ENCODE peak calls at places on chromosome 22, in eight cellular contexts. F is A549; H is activated CD4-positive, alpha-beta T cell treated with anti-CD3 and anti-CD28 coated beads, Interleukin-2, amount 50 U/mL, for 24 hours; P is body of pancreas; D is left cardiac atrium; E is HCEC 1CT; N is ELF-1; J is NCI-H1417. V is an unnamed sample.

GRCh38 chr22:24134090-24134846 is 47.0 kb upstream of the SUSD2 start:
- DNase-seq in N (no peak), P (no peak), J (peak), F (no peak), D (no peak), H (peak), E (no peak), V (no peak)

GRCh38 chr22:33565580-33565995 is 354.7 kb downstream of the LARGE1 start:
- DNase-seq in E (no peak), H (no peak), F (no peak), J (no peak), N (no peak), D (peak), P (no peak), V (no peak)

GRCh38 chr22:45090364-45090960 is 73.3 kb upstream of the NUP50 start:
- DNase-seq in E (no peak), P (peak), N (peak), J (peak), F (no peak), H (no peak), D (no peak), V (no peak)

GRCh38 chr22:39493759-39494158 is 8.3 kb upstream of the MIEF1 start:
- DNase-seq in J (no peak), E (peak), N (peak), P (no peak), D (no peak), H (no peak), F (no peak), V (no peak)

GRCh38 chr22:33707581-33707980 is 212.7 kb downstream of the LARGE1 start:
- DNase-seq in H (no peak), N (no peak), D (no peak), E (no peak), F (no peak), J (no peak), P (no peak), V (no peak)

GRCh38 chr22:27726726-27727449 is 74.7 kb downstream of the MN1 start:
- DNase-seq in D (peak), P (no peak), J (no peak), F (peak), N (peak), H (no peak), E (no peak), V (no peak)

GRCh38 chr22:17097701-17098100 is 12.9 kb downstream of the IL17RA start:
- DNase-seq in E (no peak), F (no peak), N (no peak), H (no peak), J (no peak), P (no peak), D (no peak), V (no peak)

GRCh38 chr22:33720166-33720878 is 200.0 kb downstream of the LARGE1 start:
- DNase-seq in N (no peak), E (no peak), H (no peak), J (no peak), D (no peak), P (peak), F (no peak), V (no peak)

GRCh38 chr22:22776121-22776520 is 111.5 kb upstream of the IGLL5 start:
- DNase-seq in E (no peak), F (no peak), H (no peak), J (no peak), P (no peak), N (no peak), D (no peak), V (no peak)

GRCh38 chr22:41762980-41763779 is 37.3 kb upstream of the CCDC134 start:
- DNase-seq in F (no peak), H (no peak), D (no peak), E (no peak), N (peak), J (peak), P (peak), V (peak)

GRCh38 chr22:29269230-29269604 is 1.1 kb downstream of the EWSR1 start:
- DNase-seq in E (no peak), D (no peak), H (no peak), F (no peak), N (peak), J (peak), P (peak), V (no peak)

GRCh38 chr22:50544746-50545253 is 899 bp upstream of the KLHDC7B start:
- DNase-seq in J (no peak), E (no peak), P (peak), F (no peak), D (peak), N (no peak), H (no peak), V (no peak)

GRCh38 chr22:32411388-32411787 is 659 bp downstream of the RTCB start:
- DNase-seq in J (no peak), F (no peak), D (no peak), E (peak), N (no peak), H (peak), P (no peak), V (no peak)

GRCh38 chr22:46737976-46738641 is at the start of gene CERK:
- DNase-seq in F (peak), P (peak), N (no peak), J (peak), E (peak), D (peak), H (no peak), V (no peak)

GRCh38 chr22:49420651-49421050 is 407.0 kb downstream of the BRD1 start:
- DNase-seq in N (no peak), H (no peak), J (no peak), D (no peak), P (no peak), E (no peak), F (no peak), V (no peak)

GRCh38 chr22:37661160-37661924 is 2.8 kb downstream of the PDXP start:
- DNase-seq in P (no peak), H (no peak), N (peak), J (peak), F (no peak), E (peak), D (no peak), V (no peak)